ENCODE peak calls at places on chromosomes 11 and 22, in nine cellular contexts. B is GM12864; M is hepatic stellate cell; K is HFF-Myc; W is thoracic aorta; D is NCI-H446; L is HS-5; O is NCI-H82; C is activated T-helper 2 cell treated with anti-CD3 and anti-CD28 coated beads, Interferon-gamma antibody, Interleukin-2, Interleukin-4, amounts not matched to agents 10 μg/mL and 5 μg/mL and 100 μg/mL, durations not matched to agents 14 hours and 24 hours and 36 hours. S is an unnamed sample.

GRCh38 chr11:95352733-95353346 is 121.8 kb upstream of the SESN3 start:
- DNase-seq in L (no peak), D (no peak), M (no peak), K (no peak), O (no peak), C (no peak), W (no peak), B (no peak), S (no peak)

GRCh38 chr11:35065566-35065965 is 73.4 kb upstream of the CD44 start:
- DNase-seq in L (no peak), C (no peak), M (no peak), D (no peak), O (peak; percentile 29), W (no peak), B (no peak), K (no peak), S (no peak)

GRCh38 chr22:46848227-46848626 is 85.8 kb downstream of the TBC1D22A start:
- DNase-seq in C (no peak), B (no peak), K (no peak), L (no peak), D (no peak), M (no peak), W (no peak), O (no peak), S (peak; percentile 10)

GRCh38 chr22:37994049-37994448 is 9.7 kb upstream of the SOX10 start:
- DNase-seq in M (no peak), L (no peak), O (no peak), D (no peak), W (no peak), B (no peak), K (no peak), C (no peak), S (no peak)

GRCh38 chr11:65767406-65767805 is 13.4 kb downstream of the AP5B1 start:
- DNase-seq in B (no peak), K (no peak), D (no peak), O (no peak), C (no peak), W (no peak), M (no peak), L (no peak), S (no peak)

GRCh38 chr22:42229455-42230149 is 40.9 kb downstream of the TCF20 start:
- DNase-seq in D (peak; percentile 28), M (no peak), C (no peak), B (no peak), L (no peak), K (peak; percentile 14), O (no peak), W (no peak), S (peak; percentile 51)

GRCh38 chr22:50572965-50573364 is 5.3 kb downstream of the CPT1B start:
- DNase-seq in M (no peak), D (no peak), C (no peak), K (no peak), B (no peak), O (no peak), L (no peak), W (no peak), S (no peak)

GRCh38 chr22:29587938-29588699 is 7.2 kb upstream of the NIPSNAP1 start:
- DNase-seq in M (peak; percentile 40), K (peak; percentile 47), B (no peak), O (no peak), D (peak; percentile 89), L (peak; percentile 80), W (no peak), C (no peak), S (no peak)

GRCh38 chr11:63490551-63491239 is at the start of gene PLAAT5:
- DNase-seq in W (no peak), B (no peak), M (no peak), K (no peak), L (no peak), D (no peak), C (no peak), O (no peak), S (no peak)

GRCh38 chr22:24703101-24703500 is 71.4 kb downstream of the PIWIL3 start:
- DNase-seq in D (no peak), C (no peak), M (no peak), L (no peak), K (no peak), B (no peak), O (no peak), W (no peak), S (no peak)

GRCh38 chr22:48954781-48955311 is 872.8 kb downstream of the BRD1 start:
- DNase-seq in L (no peak), M (no peak), K (no peak), W (no peak), B (no peak), C (no peak), D (no peak), O (no peak), S (peak; percentile 27)

GRCh38 chr11:59776210-59777066 is 21.3 kb downstream of the STX3 start:
- DNase-seq in O (no peak), M (peak; percentile 17), C (no peak), D (no peak), B (no peak), W (no peak), L (peak; percentile 73), K (no peak), S (no peak)

GRCh38 chr22:35567794-35568193 is 27.2 kb downstream of the RASD2 start:
- DNase-seq in L (no peak), W (no peak), B (no peak), M (no peak), D (no peak), K (no peak), O (peak; percentile 57), C (no peak), S (no peak)

GRCh38 chr11:102144357-102145342 is 34.4 kb downstream of the YAP1 start:
- DNase-seq in K (peak; percentile 56), L (no peak), W (no peak), M (no peak), D (no peak), O (no peak), B (no peak), C (no peak), S (peak; percentile 43)

GRCh38 chr22:30884211-30885000 is 84.2 kb downstream of the MORC2 start:
- DNase-seq in B (no peak), D (no peak), C (no peak), L (no peak), K (no peak), W (no peak), M (no peak), O (no peak), S (no peak)

GRCh38 chr11:124748481-124749338 is 3.3 kb downstream of the VSIG2 start:
- DNase-seq in M (no peak), D (no peak), C (no peak), K (no peak), B (no peak), W (no peak), O (no peak), L (peak; percentile 45), S (no peak)

GRCh38 chr11:110908401-110909106 is 196.3 kb upstream of the ARHGAP20 start:
- DNase-seq in O (peak; percentile 62), M (peak; percentile 21), W (no peak), D (no peak), K (no peak), B (no peak), C (no peak), L (peak; percentile 49), S (no peak)

GRCh38 chr11:92946707-92947106 is 22.7 kb upstream of the MTNR1B start:
- DNase-seq in W (no peak), K (no peak), M (no peak), D (no peak), C (no peak), O (no peak), B (no peak), L (no peak), S (no peak)

GRCh38 chr11:109221190-109221589 is 200.8 kb upstream of the C11orf87 start:
- DNase-seq in D (no peak), K (no peak), C (no peak), M (no peak), W (no peak), B (no peak), L (no peak), O (no peak), S (no peak)

GRCh38 chr11:72685560-72686480 is 11.6 kb upstream of the PDE2A start:
- DNase-seq in C (peak; percentile 20), O (no peak), W (no peak), M (no peak), D (no peak), K (no peak), L (no peak), B (no peak), S (no peak)

GRCh38 chr11:3222003-3222855 is 3.6 kb upstream of the MRGPRG start:
- DNase-seq in B (no peak), W (no peak), D (no peak), K (no peak), M (peak; percentile 3), O (no peak), L (no peak), C (no peak), S (no peak)

GRCh38 chr22:42313804-42314581 is 43.5 kb upstream of the TCF20 start:
- DNase-seq in C (peak; percentile 27), D (peak; percentile 79), K (no peak), B (no peak), O (peak; percentile 44), L (no peak), W (no peak), M (no peak), S (no peak)

GRCh38 chr11:33538726-33539125 is 161.9 kb downstream of the C11orf91 start:
- DNase-seq in K (no peak), L (no peak), O (no peak), C (no peak), B (no peak), D (no peak), W (no peak), M (no peak), S (no peak)

GRCh38 chr11:61072316-61073109 is 29.8 kb upstream of the CD5 start:
- DNase-seq in B (no peak), D (no peak), L (no peak), W (no peak), M (no peak), O (no peak), C (no peak), K (no peak), S (no peak)

GRCh38 chr22:17477401-17477833 is 85.9 kb upstream of the SLC25A18 start:
- DNase-seq in B (no peak), K (no peak), W (no peak), M (no peak), O (no peak), C (no peak), L (no peak), D (no peak), S (peak; percentile 63)

GRCh38 chr11:47979378-47980092 is 824 bp upstream of the PTPRJ start:
- DNase-seq in L (no peak), W (no peak), M (no peak), K (no peak), D (peak; percentile 70), O (peak; percentile 56), C (no peak), B (no peak), S (no peak)